ENCODE peak calls at places on chromosomes 11 and 22, in nine cellular contexts. One of them, this sample, is unnamed.

GRCh38 chr22:44914026-44914721 is 95.6 kb downstream of the PHF21B start:
- DNase-seq in effector CD4-positive, alpha-beta T cell: no peak
- DNase-seq in RKO: no peak
- DNase-seq in CD8-positive, alpha-beta T cell: no peak
- DNase-seq in NCI-H345: no peak
- DNase-seq in stimulated activated CD4-positive, alpha-beta T cell treated with anti-CD3 and anti-CD28 coated beads, Interleukin-4, amount 100 ng/mL, for 48 hours: no peak
- DNase-seq in activated naive CD4-positive, alpha-beta T cell treated with anti-CD3 and anti-CD28 coated beads for 36 hours: no peak
- DNase-seq in activated effector memory CD4-positive, alpha-beta T cell treated with anti-CD3 and anti-CD28 coated beads, Interleukin-2, amount 50 U/mL, for 16 hours: peak
- DNase-seq in NCI-H460: no peak
- DNase-seq in this sample: no peak

GRCh38 chr11:70625921-70626518 is 227.7 kb downstream of the CTTN start:
- DNase-seq in effector CD4-positive, alpha-beta T cell: no peak
- DNase-seq in RKO: no peak
- DNase-seq in CD8-positive, alpha-beta T cell: no peak
- DNase-seq in NCI-H345: no peak
- DNase-seq in stimulated activated CD4-positive, alpha-beta T cell treated with anti-CD3 and anti-CD28 coated beads, Interleukin-4, amount 100 ng/mL, for 48 hours: no peak
- DNase-seq in activated naive CD4-positive, alpha-beta T cell treated with anti-CD3 and anti-CD28 coated beads for 36 hours: no peak
- DNase-seq in activated effector memory CD4-positive, alpha-beta T cell treated with anti-CD3 and anti-CD28 coated beads, Interleukin-2, amount 50 U/mL, for 16 hours: no peak
- DNase-seq in NCI-H460: no peak
- DNase-seq in this sample: no peak

GRCh38 chr22:42060489-42060888 is 10.1 kb downstream of the NAGA start:
- DNase-seq in effector CD4-positive, alpha-beta T cell: no peak
- DNase-seq in RKO: no peak
- DNase-seq in CD8-positive, alpha-beta T cell: no peak
- DNase-seq in NCI-H345: no peak
- DNase-seq in stimulated activated CD4-positive, alpha-beta T cell treated with anti-CD3 and anti-CD28 coated beads, Interleukin-4, amount 100 ng/mL, for 48 hours: no peak
- DNase-seq in activated naive CD4-positive, alpha-beta T cell treated with anti-CD3 and anti-CD28 coated beads for 36 hours: no peak
- DNase-seq in activated effector memory CD4-positive, alpha-beta T cell treated with anti-CD3 and anti-CD28 coated beads, Interleukin-2, amount 50 U/mL, for 16 hours: peak
- DNase-seq in NCI-H460: no peak
- DNase-seq in this sample: no peak

GRCh38 chr11:44506375-44507016 is 59.0 kb upstream of the CD82 start:
- DNase-seq in effector CD4-positive, alpha-beta T cell: no peak
- DNase-seq in RKO: no peak
- DNase-seq in CD8-positive, alpha-beta T cell: no peak
- DNase-seq in NCI-H345: no peak
- DNase-seq in stimulated activated CD4-positive, alpha-beta T cell treated with anti-CD3 and anti-CD28 coated beads, Interleukin-4, amount 100 ng/mL, for 48 hours: no peak
- DNase-seq in activated naive CD4-positive, alpha-beta T cell treated with anti-CD3 and anti-CD28 coated beads for 36 hours: no peak
- DNase-seq in activated effector memory CD4-positive, alpha-beta T cell treated with anti-CD3 and anti-CD28 coated beads, Interleukin-2, amount 50 U/mL, for 16 hours: no peak
- DNase-seq in NCI-H460: no peak
- DNase-seq in this sample: peak

GRCh38 chr11:33735426-33736147 is 636 bp downstream of the CD59 start:
- DNase-seq in effector CD4-positive, alpha-beta T cell: peak
- DNase-seq in RKO: peak
- DNase-seq in CD8-positive, alpha-beta T cell: peak
- DNase-seq in NCI-H345: peak
- DNase-seq in stimulated activated CD4-positive, alpha-beta T cell treated with anti-CD3 and anti-CD28 coated beads, Interleukin-4, amount 100 ng/mL, for 48 hours: no peak
- DNase-seq in activated naive CD4-positive, alpha-beta T cell treated with anti-CD3 and anti-CD28 coated beads for 36 hours: peak
- DNase-seq in activated effector memory CD4-positive, alpha-beta T cell treated with anti-CD3 and anti-CD28 coated beads, Interleukin-2, amount 50 U/mL, for 16 hours: peak
- DNase-seq in NCI-H460: no peak
- DNase-seq in this sample: no peak

GRCh38 chr11:4134844-4135243 is 40.2 kb downstream of the RRM1 start:
- DNase-seq in effector CD4-positive, alpha-beta T cell: no peak
- DNase-seq in RKO: no peak
- DNase-seq in CD8-positive, alpha-beta T cell: no peak
- DNase-seq in NCI-H345: no peak
- DNase-seq in stimulated activated CD4-positive, alpha-beta T cell treated with anti-CD3 and anti-CD28 coated beads, Interleukin-4, amount 100 ng/mL, for 48 hours: no peak
- DNase-seq in activated naive CD4-positive, alpha-beta T cell treated with anti-CD3 and anti-CD28 coated beads for 36 hours: no peak
- DNase-seq in activated effector memory CD4-positive, alpha-beta T cell treated with anti-CD3 and anti-CD28 coated beads, Interleukin-2, amount 50 U/mL, for 16 hours: no peak
- DNase-seq in NCI-H460: no peak
- DNase-seq in this sample: no peak

GRCh38 chr11:34185926-34186841 is 80.8 kb downstream of the NAT10 start:
- DNase-seq in effector CD4-positive, alpha-beta T cell: no peak
- DNase-seq in RKO: no peak
- DNase-seq in CD8-positive, alpha-beta T cell: no peak
- DNase-seq in NCI-H345: no peak
- DNase-seq in stimulated activated CD4-positive, alpha-beta T cell treated with anti-CD3 and anti-CD28 coated beads, Interleukin-4, amount 100 ng/mL, for 48 hours: no peak
- DNase-seq in activated naive CD4-positive, alpha-beta T cell treated with anti-CD3 and anti-CD28 coated beads for 36 hours: no peak
- DNase-seq in activated effector memory CD4-positive, alpha-beta T cell treated with anti-CD3 and anti-CD28 coated beads, Interleukin-2, amount 50 U/mL, for 16 hours: no peak
- DNase-seq in NCI-H460: no peak
- DNase-seq in this sample: peak

GRCh38 chr11:103683581-103683980 is 352.9 kb upstream of the DDI1 start:
- DNase-seq in effector CD4-positive, alpha-beta T cell: no peak
- DNase-seq in RKO: no peak
- DNase-seq in CD8-positive, alpha-beta T cell: no peak
- DNase-seq in NCI-H345: no peak
- DNase-seq in stimulated activated CD4-positive, alpha-beta T cell treated with anti-CD3 and anti-CD28 coated beads, Interleukin-4, amount 100 ng/mL, for 48 hours: no peak
- DNase-seq in activated naive CD4-positive, alpha-beta T cell treated with anti-CD3 and anti-CD28 coated beads for 36 hours: no peak
- DNase-seq in activated effector memory CD4-positive, alpha-beta T cell treated with anti-CD3 and anti-CD28 coated beads, Interleukin-2, amount 50 U/mL, for 16 hours: no peak
- DNase-seq in NCI-H460: no peak
- DNase-seq in this sample: no peak

GRCh38 chr11:114653148-114653547 is 25.2 kb upstream of the NXPE2 start:
- DNase-seq in effector CD4-positive, alpha-beta T cell: no peak
- DNase-seq in RKO: no peak
- DNase-seq in CD8-positive, alpha-beta T cell: no peak
- DNase-seq in NCI-H345: no peak
- DNase-seq in stimulated activated CD4-positive, alpha-beta T cell treated with anti-CD3 and anti-CD28 coated beads, Interleukin-4, amount 100 ng/mL, for 48 hours: no peak
- DNase-seq in activated naive CD4-positive, alpha-beta T cell treated with anti-CD3 and anti-CD28 coated beads for 36 hours: no peak
- DNase-seq in activated effector memory CD4-positive, alpha-beta T cell treated with anti-CD3 and anti-CD28 coated beads, Interleukin-2, amount 50 U/mL, for 16 hours: no peak
- DNase-seq in NCI-H460: no peak
- DNase-seq in this sample: no peak

GRCh38 chr11:87366766-87367405 is 329.2 kb downstream of the TMEM135 start:
- DNase-seq in effector CD4-positive, alpha-beta T cell: no peak
- DNase-seq in RKO: no peak
- DNase-seq in CD8-positive, alpha-beta T cell: no peak
- DNase-seq in NCI-H345: no peak
- DNase-seq in stimulated activated CD4-positive, alpha-beta T cell treated with anti-CD3 and anti-CD28 coated beads, Interleukin-4, amount 100 ng/mL, for 48 hours: no peak
- DNase-seq in activated naive CD4-positive, alpha-beta T cell treated with anti-CD3 and anti-CD28 coated beads for 36 hours: no peak
- DNase-seq in activated effector memory CD4-positive, alpha-beta T cell treated with anti-CD3 and anti-CD28 coated beads, Interleukin-2, amount 50 U/mL, for 16 hours: no peak
- DNase-seq in NCI-H460: no peak
- DNase-seq in this sample: no peak

GRCh38 chr11:130223291-130223971 is 63.8 kb downstream of the ST14 start:
- DNase-seq in effector CD4-positive, alpha-beta T cell: no peak
- DNase-seq in RKO: no peak
- DNase-seq in CD8-positive, alpha-beta T cell: peak
- DNase-seq in NCI-H345: no peak
- DNase-seq in stimulated activated CD4-positive, alpha-beta T cell treated with anti-CD3 and anti-CD28 coated beads, Interleukin-4, amount 100 ng/mL, for 48 hours: no peak
- DNase-seq in activated naive CD4-positive, alpha-beta T cell treated with anti-CD3 and anti-CD28 coated beads for 36 hours: no peak
- DNase-seq in activated effector memory CD4-positive, alpha-beta T cell treated with anti-CD3 and anti-CD28 coated beads, Interleukin-2, amount 50 U/mL, for 16 hours: no peak
- DNase-seq in NCI-H460: no peak
- DNase-seq in this sample: no peak

GRCh38 chr22:26890870-26891269 is 233.5 kb downstream of the MIAT start:
- DNase-seq in effector CD4-positive, alpha-beta T cell: no peak
- DNase-seq in RKO: no peak
- DNase-seq in CD8-positive, alpha-beta T cell: no peak
- DNase-seq in NCI-H345: peak
- DNase-seq in stimulated activated CD4-positive, alpha-beta T cell treated with anti-CD3 and anti-CD28 coated beads, Interleukin-4, amount 100 ng/mL, for 48 hours: no peak
- DNase-seq in activated naive CD4-positive, alpha-beta T cell treated with anti-CD3 and anti-CD28 coated beads for 36 hours: peak
- DNase-seq in activated effector memory CD4-positive, alpha-beta T cell treated with anti-CD3 and anti-CD28 coated beads, Interleukin-2, amount 50 U/mL, for 16 hours: no peak
- DNase-seq in NCI-H460: no peak
- DNase-seq in this sample: no peak

GRCh38 chr11:117045956-117046355 is 52.3 kb downstream of the SIK3 start:
- DNase-seq in effector CD4-positive, alpha-beta T cell: no peak
- DNase-seq in RKO: no peak
- DNase-seq in CD8-positive, alpha-beta T cell: no peak
- DNase-seq in NCI-H345: no peak
- DNase-seq in stimulated activated CD4-positive, alpha-beta T cell treated with anti-CD3 and anti-CD28 coated beads, Interleukin-4, amount 100 ng/mL, for 48 hours: no peak
- DNase-seq in activated naive CD4-positive, alpha-beta T cell treated with anti-CD3 and anti-CD28 coated beads for 36 hours: no peak
- DNase-seq in activated effector memory CD4-positive, alpha-beta T cell treated with anti-CD3 and anti-CD28 coated beads, Interleukin-2, amount 50 U/mL, for 16 hours: no peak
- DNase-seq in NCI-H460: no peak
- DNase-seq in this sample: no peak

GRCh38 chr11:65292866-65293265 is 21.8 kb upstream of the CDC42EP2 start:
- DNase-seq in effector CD4-positive, alpha-beta T cell: no peak
- DNase-seq in RKO: no peak
- DNase-seq in CD8-positive, alpha-beta T cell: no peak
- DNase-seq in NCI-H345: no peak
- DNase-seq in stimulated activated CD4-positive, alpha-beta T cell treated with anti-CD3 and anti-CD28 coated beads, Interleukin-4, amount 100 ng/mL, for 48 hours: no peak
- DNase-seq in activated naive CD4-positive, alpha-beta T cell treated with anti-CD3 and anti-CD28 coated beads for 36 hours: no peak
- DNase-seq in activated effector memory CD4-positive, alpha-beta T cell treated with anti-CD3 and anti-CD28 coated beads, Interleukin-2, amount 50 U/mL, for 16 hours: no peak
- DNase-seq in NCI-H460: no peak
- DNase-seq in this sample: no peak

GRCh38 chr11:34351687-34352469 is 5.9 kb downstream of the ABTB2 start:
- DNase-seq in effector CD4-positive, alpha-beta T cell: no peak
- DNase-seq in RKO: no peak
- DNase-seq in CD8-positive, alpha-beta T cell: no peak
- DNase-seq in NCI-H345: no peak
- DNase-seq in stimulated activated CD4-positive, alpha-beta T cell treated with anti-CD3 and anti-CD28 coated beads, Interleukin-4, amount 100 ng/mL, for 48 hours: no peak
- DNase-seq in activated naive CD4-positive, alpha-beta T cell treated with anti-CD3 and anti-CD28 coated beads for 36 hours: no peak
- DNase-seq in activated effector memory CD4-positive, alpha-beta T cell treated with anti-CD3 and anti-CD28 coated beads, Interleukin-2, amount 50 U/mL, for 16 hours: no peak
- DNase-seq in NCI-H460: no peak
- DNase-seq in this sample: no peak

GRCh38 chr22:23325183-23325582 is 144.9 kb downstream of the BCR start:
- DNase-seq in effector CD4-positive, alpha-beta T cell: no peak
- DNase-seq in RKO: no peak
- DNase-seq in CD8-positive, alpha-beta T cell: no peak
- DNase-seq in NCI-H345: no peak
- DNase-seq in stimulated activated CD4-positive, alpha-beta T cell treated with anti-CD3 and anti-CD28 coated beads, Interleukin-4, amount 100 ng/mL, for 48 hours: no peak
- DNase-seq in activated naive CD4-positive, alpha-beta T cell treated with anti-CD3 and anti-CD28 coated beads for 36 hours: no peak
- DNase-seq in activated effector memory CD4-positive, alpha-beta T cell treated with anti-CD3 and anti-CD28 coated beads, Interleukin-2, amount 50 U/mL, for 16 hours: no peak
- DNase-seq in NCI-H460: no peak
- DNase-seq in this sample: no peak

GRCh38 chr11:44622190-44622650 is 56.8 kb downstream of the CD82 start:
- DNase-seq in effector CD4-positive, alpha-beta T cell: no peak
- DNase-seq in RKO: no peak
- DNase-seq in CD8-positive, alpha-beta T cell: peak
- DNase-seq in NCI-H345: no peak
- DNase-seq in stimulated activated CD4-positive, alpha-beta T cell treated with anti-CD3 and anti-CD28 coated beads, Interleukin-4, amount 100 ng/mL, for 48 hours: no peak
- DNase-seq in activated naive CD4-positive, alpha-beta T cell treated with anti-CD3 and anti-CD28 coated beads for 36 hours: no peak
- DNase-seq in activated effector memory CD4-positive, alpha-beta T cell treated with anti-CD3 and anti-CD28 coated beads, Interleukin-2, amount 50 U/mL, for 16 hours: peak
- DNase-seq in NCI-H460: no peak
- DNase-seq in this sample: no peak

GRCh38 chr11:75474240-75474639 is 41.2 kb upstream of the KLHL35 start:
- DNase-seq in effector CD4-positive, alpha-beta T cell: no peak
- DNase-seq in RKO: no peak
- DNase-seq in CD8-positive, alpha-beta T cell: no peak
- DNase-seq in NCI-H345: no peak
- DNase-seq in stimulated activated CD4-positive, alpha-beta T cell treated with anti-CD3 and anti-CD28 coated beads, Interleukin-4, amount 100 ng/mL, for 48 hours: no peak
- DNase-seq in activated naive CD4-positive, alpha-beta T cell treated with anti-CD3 and anti-CD28 coated beads for 36 hours: no peak
- DNase-seq in activated effector memory CD4-positive, alpha-beta T cell treated with anti-CD3 and anti-CD28 coated beads, Interleukin-2, amount 50 U/mL, for 16 hours: no peak
- DNase-seq in NCI-H460: no peak
- DNase-seq in this sample: no peak

GRCh38 chr11:14645247-14645912 is 1.8 kb downstream of the PDE3B start:
- DNase-seq in effector CD4-positive, alpha-beta T cell: no peak
- DNase-seq in RKO: peak
- DNase-seq in CD8-positive, alpha-beta T cell: no peak
- DNase-seq in NCI-H345: peak
- DNase-seq in stimulated activated CD4-positive, alpha-beta T cell treated with anti-CD3 and anti-CD28 coated beads, Interleukin-4, amount 100 ng/mL, for 48 hours: no peak
- DNase-seq in activated naive CD4-positive, alpha-beta T cell treated with anti-CD3 and anti-CD28 coated beads for 36 hours: no peak
- DNase-seq in activated effector memory CD4-positive, alpha-beta T cell treated with anti-CD3 and anti-CD28 coated beads, Interleukin-2, amount 50 U/mL, for 16 hours: no peak
- DNase-seq in NCI-H460: peak
- DNase-seq in this sample: peak

GRCh38 chr11:44955019-44955738 is 4.5 kb upstream of the TP53I11 start:
- DNase-seq in effector CD4-positive, alpha-beta T cell: no peak
- DNase-seq in RKO: no peak
- DNase-seq in CD8-positive, alpha-beta T cell: no peak
- DNase-seq in NCI-H345: no peak
- DNase-seq in stimulated activated CD4-positive, alpha-beta T cell treated with anti-CD3 and anti-CD28 coated beads, Interleukin-4, amount 100 ng/mL, for 48 hours: no peak
- DNase-seq in activated naive CD4-positive, alpha-beta T cell treated with anti-CD3 and anti-CD28 coated beads for 36 hours: no peak
- DNase-seq in activated effector memory CD4-positive, alpha-beta T cell treated with anti-CD3 and anti-CD28 coated beads, Interleukin-2, amount 50 U/mL, for 16 hours: no peak
- DNase-seq in NCI-H460: no peak
- DNase-seq in this sample: no peak

GRCh38 chr11:8233691-8234424 is 29.8 kb downstream of the LMO1 start:
- DNase-seq in effector CD4-positive, alpha-beta T cell: no peak
- DNase-seq in RKO: no peak
- DNase-seq in CD8-positive, alpha-beta T cell: no peak
- DNase-seq in NCI-H345: no peak
- DNase-seq in stimulated activated CD4-positive, alpha-beta T cell treated with anti-CD3 and anti-CD28 coated beads, Interleukin-4, amount 100 ng/mL, for 48 hours: no peak
- DNase-seq in activated naive CD4-positive, alpha-beta T cell treated with anti-CD3 and anti-CD28 coated beads for 36 hours: no peak
- DNase-seq in activated effector memory CD4-positive, alpha-beta T cell treated with anti-CD3 and anti-CD28 coated beads, Interleukin-2, amount 50 U/mL, for 16 hours: no peak
- DNase-seq in NCI-H460: no peak
- DNase-seq in this sample: peak

GRCh38 chr11:129881570-129882170 is 13.7 kb downstream of the NFRKB start:
- DNase-seq in effector CD4-positive, alpha-beta T cell: no peak
- DNase-seq in RKO: peak
- DNase-seq in CD8-positive, alpha-beta T cell: peak
- DNase-seq in NCI-H345: peak
- DNase-seq in stimulated activated CD4-positive, alpha-beta T cell treated with anti-CD3 and anti-CD28 coated beads, Interleukin-4, amount 100 ng/mL, for 48 hours: peak
- DNase-seq in activated naive CD4-positive, alpha-beta T cell treated with anti-CD3 and anti-CD28 coated beads for 36 hours: peak
- DNase-seq in activated effector memory CD4-positive, alpha-beta T cell treated with anti-CD3 and anti-CD28 coated beads, Interleukin-2, amount 50 U/mL, for 16 hours: peak
- DNase-seq in NCI-H460: peak
- DNase-seq in this sample: no peak

This sample was measured in DMS79 treated with DMSO at 0.1 percent for 48 hours.